ENCODE peak calls at places on chromosomes 12 and 14, in four cellular contexts. A is GM12878, Y is HL-60, S is K562. Z is an unnamed sample.

GRCh38 chr12:24997970-24998582 is 49.2 kb upstream of the BCAT1 start:
- DNase-seq in A (peak), Y (no peak), S (no peak), Z (peak)

GRCh38 chr12:67681145-67681778 is 32.7 kb downstream of the DYRK2 start:
- DNase-seq in A (no peak), Y (no peak), S (no peak), Z (no peak)

GRCh38 chr14:61549425-61549824 is 145.9 kb upstream of the HIF1A start:
- DNase-seq in A (no peak), Y (no peak), S (no peak), Z (no peak)

GRCh38 chr12:105462336-105462735 is 131.8 kb downstream of the C12orf75 start:
- DNase-seq in A (no peak), Y (no peak), S (no peak), Z (no peak)

GRCh38 chr12:68048648-68049297 is 59.5 kb downstream of the IFNG-AS1 start:
- DNase-seq in A (no peak), Y (no peak), S (no peak), Z (no peak)

GRCh38 chr14:46368275-46368674 is 283.3 kb downstream of the RPL10L start:
- DNase-seq in A (no peak), Y (no peak), S (no peak), Z (no peak)

GRCh38 chr12:124518051-124518932 is 49.1 kb downstream of the NCOR2 start:
- DNase-seq in A (no peak), Y (no peak), S (no peak), Z (no peak)

GRCh38 chr12:121504505-121504904 is 76.3 kb downstream of the KDM2B start:
- DNase-seq in A (no peak), Y (no peak), S (no peak), Z (no peak)

GRCh38 chr14:24258119-24258518 is 4.9 kb downstream of the TGM1 start:
- DNase-seq in A (no peak), Y (no peak), S (no peak), Z (no peak)

GRCh38 chr12:1466481-1467260 is 127.7 kb downstream of the FBXL14 start:
- DNase-seq in A (no peak), Y (no peak), S (no peak), Z (no peak)

GRCh38 chr14:71658261-71658860 is 273.9 kb upstream of the RGS6 start:
- DNase-seq in A (no peak), Y (no peak), S (no peak), Z (no peak)

GRCh38 chr14:53927171-53927570 is 29.5 kb downstream of the BMP4 start:
- DNase-seq in A (no peak), Y (no peak), S (no peak), Z (no peak)

GRCh38 chr14:77961853-77962580 is 162.1 kb downstream of the ADCK1 start:
- DNase-seq in A (no peak), Y (no peak), S (peak), Z (no peak)
- TF ChIP-seq SPI1 in A (no peak), Y (no peak), S (no peak), Z (no peak)

DNA sequence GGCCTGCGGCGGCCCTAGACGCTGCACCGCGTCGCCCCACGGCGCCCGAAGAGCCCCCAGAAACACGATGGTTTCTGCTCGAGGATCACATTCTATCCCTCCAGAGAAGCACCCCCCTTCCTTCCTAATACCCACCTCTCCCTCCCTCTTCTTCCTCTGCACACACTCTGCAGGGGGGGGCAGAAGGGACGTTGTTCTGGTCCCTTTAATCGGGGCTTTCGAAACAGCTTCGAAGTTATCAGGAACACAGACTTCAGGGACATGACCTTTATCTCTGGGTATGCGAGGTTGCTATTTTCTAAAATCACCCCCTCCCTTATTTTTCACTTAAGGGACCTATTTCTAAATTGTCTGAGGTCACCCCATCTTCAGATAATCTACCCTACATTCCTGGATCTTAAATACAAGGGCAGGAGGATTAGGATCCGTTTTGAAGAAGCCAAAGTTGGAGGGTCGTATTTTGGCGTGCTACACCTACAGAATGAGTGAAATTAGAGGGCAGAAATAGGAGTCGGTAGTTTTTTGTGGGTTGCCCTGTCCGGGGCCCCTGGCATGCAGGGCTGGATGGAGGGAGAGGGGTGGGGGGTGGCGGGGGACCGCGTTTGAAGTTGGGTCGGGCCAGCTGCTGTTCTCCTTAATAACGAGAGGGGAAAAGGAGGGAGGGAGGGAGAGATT is 449 bp upstream of the CCND2 start:
- DNase-seq in A (no peak), Y (no peak), S (no peak), Z (no peak)
- TF ChIP-seq SPI1 in A (no peak), Y (no peak), S (no peak), Z (no peak)

GRCh38 chr14:76331328-76332011 is 44.5 kb upstream of the ESRRB start:
- DNase-seq in A (no peak), Y (no peak), S (no peak), Z (no peak)
- TF ChIP-seq SPI1 in A (peak), Y (peak), S (no peak), Z (no peak)

DNA sequence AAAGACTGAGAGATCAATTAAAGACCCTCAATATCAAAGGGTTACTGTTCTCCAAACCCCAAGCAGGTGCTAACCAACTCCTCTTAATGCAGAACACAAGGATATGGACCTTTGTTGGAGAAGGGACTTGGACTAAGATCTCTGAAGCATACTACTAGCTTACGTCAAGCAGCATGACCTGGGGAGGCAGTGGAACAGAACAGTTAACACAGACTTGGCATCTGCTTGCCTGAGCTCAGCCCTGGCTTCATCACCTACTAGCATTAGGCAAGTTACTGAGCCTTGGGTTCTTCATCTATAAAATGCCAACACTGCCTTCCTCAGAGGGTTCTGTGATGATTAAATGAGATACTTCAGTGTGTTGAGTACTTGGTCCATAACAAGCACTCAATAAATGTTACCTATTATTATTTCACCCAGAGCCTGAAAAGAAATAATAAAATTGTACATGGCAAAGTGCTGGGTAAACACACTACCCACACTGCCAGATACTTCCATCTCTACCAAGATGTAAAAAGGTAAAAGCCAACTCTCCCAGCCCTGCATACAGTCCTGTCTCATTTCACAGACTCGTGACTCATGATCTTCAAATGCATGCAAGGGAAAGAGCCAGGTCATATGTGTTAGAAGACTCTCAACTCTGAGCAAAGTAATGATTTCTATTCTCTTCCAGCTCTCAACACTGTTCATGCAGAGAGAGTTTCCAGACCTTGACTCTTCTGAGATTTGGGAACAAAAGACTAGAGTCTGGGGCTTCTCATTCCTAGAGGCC is 39.7 kb downstream of the FMNL3 start:
- DNase-seq in A (no peak), Y (no peak), S (no peak), Z (no peak)
- TF ChIP-seq SPI1 in A (no peak), Y (no peak), S (no peak), Z (no peak)

GRCh38 chr14:73287071-73287470 is 49.8 kb downstream of the PAPLN start:
- DNase-seq in A (no peak), Y (no peak), S (no peak), Z (no peak)

GRCh38 chr14:73286598-73286997 is 49.3 kb downstream of the PAPLN start:
- DNase-seq in A (no peak), Y (no peak), S (no peak), Z (no peak)

GRCh38 chr14:73289308-73289707 is 52.0 kb downstream of the PAPLN start:
- DNase-seq in A (no peak), Y (no peak), S (no peak), Z (no peak)

GRCh38 chr14:73290279-73290678 is 53.0 kb downstream of the PAPLN start:
- DNase-seq in A (peak), Y (no peak), S (no peak), Z (no peak)

GRCh38 chr14:73289729-73290128 is 52.4 kb downstream of the PAPLN start:
- DNase-seq in A (no peak), Y (no peak), S (no peak), Z (no peak)
- TF ChIP-seq SPI1 in A (no peak), Y (no peak), S (no peak), Z (no peak)

GRCh38 chr12:103799504-103800251 is 41.4 kb downstream of the NT5DC3 start:
- DNase-seq in A (no peak), Y (peak), S (no peak), Z (no peak)

GRCh38 chr12:103801709-103802585 is 39.1 kb downstream of the NT5DC3 start:
- DNase-seq in A (no peak), Y (no peak), S (no peak), Z (no peak)

GRCh38 chr12:103802586-103802886 is 38.5 kb downstream of the NT5DC3 start:
- DNase-seq in A (no peak), Y (no peak), S (no peak), Z (no peak)

GRCh38 chr12:103798586-103798985 is 42.4 kb downstream of the NT5DC3 start:
- DNase-seq in A (no peak), Y (no peak), S (no peak), Z (no peak)

DNA sequence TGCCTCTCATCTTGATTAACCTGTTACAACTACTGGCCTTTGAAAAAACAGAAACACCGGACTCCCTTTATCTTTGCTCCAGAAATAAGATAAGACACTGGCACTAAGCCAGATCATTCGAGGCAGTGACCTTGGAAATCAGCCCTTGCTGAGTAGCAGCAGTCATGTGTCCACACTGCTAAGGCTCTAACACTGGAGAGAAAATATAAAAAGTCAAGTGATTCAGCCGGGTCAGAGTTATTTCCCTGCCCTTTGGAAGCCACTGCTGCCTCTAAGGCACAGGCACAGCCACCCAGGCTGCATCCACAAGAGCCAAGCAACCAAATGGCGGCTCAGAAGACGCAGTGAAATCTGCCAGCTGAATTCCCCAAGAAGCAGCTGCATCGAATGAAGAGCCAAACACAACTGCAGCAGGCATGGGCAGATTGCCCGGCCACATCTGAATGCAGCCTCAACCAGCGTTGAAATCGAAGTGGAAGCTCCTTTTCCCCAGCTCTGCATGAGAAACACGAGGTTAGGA is 40.7 kb downstream of the NT5DC3 start:
- DNase-seq in A (no peak), Y (no peak), S (peak), Z (no peak)
- TF ChIP-seq SPI1 in A (no peak), Y (no peak), S (no peak), Z (no peak)

Z was measured in GM12891.